ENCODE peak calls at places on chromosomes 3 and 15, in eight cellular contexts. R is RWPE2, U is fibroblast of pulmonary artery, L is tibial nerve, W is GM12878, C is neural crest cell, K is stomach, X is Daoy. G is an unnamed sample.

GRCh38 chr3:58164199-58164879 is 46.4 kb downstream of the DNASE1L3 start:
- DNase-seq in W (no peak), C (no peak), U (peak; percentile 40), R (no peak), X (peak; percentile 24), K (peak; percentile 92), L (no peak), G (no peak)

GRCh38 chr15:63608989-63609388 is 11.8 kb downstream of the FBXL22 start:
- DNase-seq in K (no peak), L (no peak), W (no peak), C (no peak), X (no peak), U (no peak), R (no peak), G (no peak)

GRCh38 chr15:67832031-67832551 is 6.8 kb downstream of the SKOR1 start:
- DNase-seq in U (peak; percentile 57), C (no peak), R (peak; percentile 73), L (no peak), X (peak; percentile 34), K (no peak), W (no peak), G (no peak)

GRCh38 chr3:195178124-195178910 is 92.6 kb downstream of the XXYLT1 start:
- DNase-seq in C (no peak), K (peak; percentile 59), R (no peak), L (no peak), X (no peak), U (no peak), W (no peak), G (no peak)

GRCh38 chr3:131755380-131755779 is 252.6 kb upstream of the MRPL3 start:
- DNase-seq in L (no peak), X (no peak), K (no peak), C (no peak), W (no peak), R (no peak), U (no peak), G (no peak)

GRCh38 chr3:4406746-4407568 is 60.1 kb downstream of the SUMF1 start:
- DNase-seq in L (no peak), R (no peak), U (no peak), C (no peak), X (no peak), K (no peak), W (no peak), G (no peak)

GRCh38 chr3:48623851-48624547 is 2.4 kb upstream of the TMEM89 start:
- DNase-seq in K (peak; percentile 69), W (no peak), C (no peak), R (no peak), X (no peak), L (no peak), U (no peak), G (no peak)

GRCh38 chr3:85387913-85388510 is 429.2 kb downstream of the CADM2 start:
- DNase-seq in X (no peak), U (no peak), W (no peak), K (no peak), R (no peak), L (no peak), C (no peak), G (no peak)

GRCh38 chr3:52327486-52328290 is 11.6 kb downstream of the DNAH1 start:
- DNase-seq in R (no peak), L (no peak), K (no peak), W (no peak), U (no peak), C (no peak), X (no peak), G (peak; percentile 17)

GRCh38 chr3:114380233-114380645 is 86.4 kb downstream of the TIGIT start:
- DNase-seq in X (peak; percentile 40), W (no peak), C (peak; percentile 26), K (peak; percentile 29), U (peak; percentile 84), R (no peak), L (peak; percentile 65), G (no peak)

GRCh38 chr3:38455639-38456430 is 2.1 kb downstream of the ACVR2B start:
- DNase-seq in U (peak; percentile 30), W (no peak), R (no peak), K (no peak), C (no peak), L (no peak), X (peak; percentile 52), G (no peak)

GRCh38 chr3:141845407-141846049 is 30.9 kb upstream of the ATP1B3 start:
- DNase-seq in X (no peak), L (no peak), R (no peak), U (no peak), C (no peak), W (no peak), K (no peak), G (no peak)

GRCh38 chr3:20837676-20838302 is 651.8 kb upstream of the SGO1 start:
- DNase-seq in U (no peak), L (no peak), R (no peak), W (no peak), K (peak; percentile 36), X (no peak), C (no peak), G (no peak)

GRCh38 chr15:101126618-101127502 is 125.0 kb downstream of the CHSY1 start:
- DNase-seq in C (no peak), W (no peak), L (no peak), U (peak; percentile 61), R (no peak), K (no peak), X (peak; percentile 41), G (no peak)

GRCh38 chr3:132596816-132597433 is at the start of gene ACKR4:
- DNase-seq in L (no peak), R (no peak), W (no peak), U (peak; percentile 7), K (no peak), X (no peak), C (no peak), G (no peak)

GRCh38 chr3:147413712-147414325 is 4.7 kb downstream of the ZIC1 start:
- DNase-seq in C (no peak), R (no peak), X (no peak), W (no peak), L (no peak), U (no peak), K (no peak), G (no peak)

GRCh38 chr3:140370686-140371085 is 307.2 kb upstream of the TRIM42 start:
- DNase-seq in R (no peak), L (no peak), C (no peak), W (no peak), X (no peak), U (no peak), K (no peak), G (no peak)

GRCh38 chr3:190272747-190273146 is 49.5 kb downstream of the CLDN1 start:
- DNase-seq in W (no peak), X (no peak), L (no peak), C (no peak), K (no peak), R (no peak), U (no peak), G (no peak)

GRCh38 chr15:96333194-96334016 is 2.9 kb downstream of the NR2F2 start:
- DNase-seq in K (no peak), R (no peak), W (no peak), L (no peak), X (peak; percentile 44), U (peak; percentile 59), C (no peak), G (no peak)

GRCh38 chr3:162295323-162295983 is 798.8 kb downstream of the OTOL1 start:
- DNase-seq in K (no peak), X (peak; percentile 61), C (no peak), L (no peak), R (no peak), U (peak; percentile 78), W (no peak), G (no peak)

GRCh38 chr3:185070491-185071335 is 82.1 kb downstream of the C3orf70 start:
- DNase-seq in C (peak; percentile 26), R (no peak), W (no peak), U (peak; percentile 46), K (no peak), L (no peak), X (peak; percentile 54), G (no peak)

GRCh38 chr3:12556243-12556722 is 604 bp upstream of the MKRN2 start:
- DNase-seq in U (no peak), C (no peak), K (no peak), R (no peak), L (no peak), W (no peak), X (no peak), G (no peak)

GRCh38 chr3:172520332-172520831 is 2.8 kb downstream of the TNFSF10 start:
- DNase-seq in K (no peak), U (peak; percentile 47), X (peak; percentile 84), R (no peak), L (no peak), W (peak; percentile 53), C (no peak), G (no peak)

GRCh38 chr3:175336406-175337133 is 477.4 kb downstream of the NAALADL2 start:
- DNase-seq in U (no peak), L (no peak), K (no peak), X (no peak), C (no peak), W (no peak), R (no peak), G (no peak)

GRCh38 chr3:152474585-152474984 is 205.9 kb downstream of the MBNL1 start:
- DNase-seq in X (peak; percentile 25), W (peak; percentile 60), K (no peak), U (peak; percentile 94), L (no peak), R (no peak), C (no peak), G (no peak)

GRCh38 chr15:58862326-58862725 is 71.2 kb downstream of the SLTM start:
- DNase-seq in W (no peak), C (no peak), L (no peak), K (no peak), U (no peak), R (no peak), X (no peak), G (no peak)

GRCh38 chr3:10703875-10704274 is 112.2 kb upstream of the SLC6A11 start:
- DNase-seq in L (no peak), U (peak; percentile 16), R (no peak), X (peak; percentile 71), C (no peak), W (no peak), K (no peak), G (peak; percentile 18)

GRCh38 chr3:156792945-156793344 is 33.2 kb upstream of the LEKR1 start:
- DNase-seq in C (no peak), W (no peak), K (no peak), U (no peak), X (peak; percentile 27), L (no peak), R (no peak), G (no peak)

GRCh38 chr3:48344867-48345507 is 11.5 kb upstream of the SPINK8 start:
- DNase-seq in C (no peak), W (no peak), K (no peak), L (no peak), R (no peak), X (no peak), U (no peak), G (no peak)

GRCh38 chr3:39814007-39814406 is 4.6 kb downstream of the MYRIP start:
- DNase-seq in R (no peak), K (peak; percentile 68), X (no peak), L (no peak), C (no peak), W (no peak), U (peak; percentile 74), G (no peak)

GRCh38 chr15:31149987-31150386 is 48.5 kb upstream of the TRPM1 start:
- DNase-seq in W (no peak), L (no peak), X (no peak), U (no peak), R (no peak), C (no peak), K (no peak), G (no peak)

GRCh38 chr3:157408499-157409149 is 28.0 kb upstream of the PTX3 start:
- DNase-seq in W (no peak), U (no peak), L (no peak), K (no peak), X (no peak), C (no peak), R (no peak), G (no peak)

GRCh38 chr3:158128755-158129154 is 18.9 kb downstream of the RSRC1 start:
- DNase-seq in U (no peak), C (no peak), R (no peak), W (no peak), K (no peak), L (no peak), X (no peak), G (no peak)

GRCh38 chr3:97872209-97873042 is 50.6 kb downstream of the CRYBG3 start:
- DNase-seq in K (no peak), R (peak; percentile 55), X (peak; percentile 79), C (no peak), L (no peak), W (no peak), U (peak; percentile 94), G (no peak)